ENCODE peak calls at places on chromosomes 3 and 15, in seven cellular contexts. W is psoas muscle, M is OCI-LY7, J is breast epithelium, C is A673, Q is left ventricle myocardium inferior, Y is hepatocyte. F is an unnamed sample.
A peak's percentile ranks its signal among the peaks of the same experiment; 100 is the strongest.

GRCh38 chr3:49236226-49236625 is 40.8 kb downstream of the C3orf62 start:
- DNase-seq in W (no peak), M (no peak), J (no peak), C (no peak), Q (no peak), Y (no peak), F (no peak)

GRCh38 chr3:29281265-29282228 is 676 bp downstream of the RBMS3 start:
- DNase-seq in W (no peak), M (peak; percentile 8), J (no peak), C (peak; percentile 65), Q (no peak), Y (peak; percentile 38), F (peak; percentile 35)

GRCh38 chr15:91067026-91067425 is 33.0 kb upstream of the SV2B start:
- DNase-seq in W (no peak), M (no peak), J (no peak), C (no peak), Q (no peak), Y (no peak), F (no peak)

GRCh38 chr3:43102773-43103480 is 3.0 kb downstream of the POMGNT2 start:
- DNase-seq in W (no peak), M (no peak), J (no peak), C (no peak), Q (no peak), Y (peak; percentile 45), F (no peak)

GRCh38 chr3:59442056-59442455 is 392.2 kb upstream of the CFAP20DC start:
- DNase-seq in W (no peak), M (no peak), J (no peak), C (no peak), Q (no peak), Y (no peak), F (no peak)

GRCh38 chr3:62567097-62568021 is 194.0 kb upstream of the FEZF2 start:
- DNase-seq in W (peak; percentile 26), M (no peak), J (no peak), C (no peak), Q (no peak), Y (peak; percentile 29), F (peak; percentile 33)

GRCh38 chr3:5250467-5251195 is 63.1 kb downstream of the EDEM1 start:
- DNase-seq in W (no peak), M (no peak), J (no peak), C (peak; percentile 19), Q (no peak), Y (no peak), F (no peak)

GRCh38 chr3:64213224-64213893 is 11.9 kb downstream of the PRICKLE2 start:
- DNase-seq in W (no peak), M (no peak), J (no peak), C (no peak), Q (no peak), Y (no peak), F (no peak)

GRCh38 chr3:175383366-175383765 is 524.2 kb downstream of the NAALADL2 start:
- DNase-seq in W (no peak), M (no peak), J (no peak), C (no peak), Q (no peak), Y (no peak), F (no peak)

GRCh38 chr3:97815149-97815917 is 6.5 kb upstream of the CRYBG3 start:
- DNase-seq in W (no peak), M (no peak), J (no peak), C (no peak), Q (no peak), Y (no peak), F (no peak)

GRCh38 chr3:189606774-189607173 is 24.4 kb upstream of the TP63 start:
- DNase-seq in W (no peak), M (no peak), J (no peak), C (no peak), Q (no peak), Y (no peak), F (no peak)

GRCh38 chr15:71386448-71387236 is 271.4 kb downstream of the THSD4 start:
- DNase-seq in W (no peak), M (peak; percentile 31), J (no peak), C (peak; percentile 42), Q (no peak), Y (peak; percentile 37), F (peak; percentile 14)

GRCh38 chr3:169241575-169241927 is 422.0 kb downstream of the MECOM start:
- DNase-seq in W (no peak), M (no peak), J (no peak), C (peak; percentile 74), Q (no peak), Y (no peak), F (no peak)

GRCh38 chr3:115301364-115301860 is 154.3 kb upstream of the ZBTB20 start:
- DNase-seq in W (no peak), M (no peak), J (no peak), C (no peak), Q (no peak), Y (no peak), F (no peak)

GRCh38 chr3:30688776-30689175 is 82.4 kb downstream of the TGFBR2 start:
- DNase-seq in W (no peak), M (no peak), J (no peak), C (no peak), Q (no peak), Y (no peak), F (no peak)

GRCh38 chr15:63357061-63357460 is 24.6 kb downstream of the CA12 start:
- DNase-seq in W (no peak), M (no peak), J (no peak), C (no peak), Q (no peak), Y (no peak), F (no peak)

GRCh38 chr15:56035166-56035565 is 41.8 kb upstream of the NEDD4 start:
- DNase-seq in W (no peak), M (no peak), J (no peak), C (no peak), Q (no peak), Y (no peak), F (no peak)
- TF ChIP-seq CTCF in W (no peak), M (no peak), J (no peak), C (no peak), Q (no peak), Y (no peak), F (no peak)

DNA sequence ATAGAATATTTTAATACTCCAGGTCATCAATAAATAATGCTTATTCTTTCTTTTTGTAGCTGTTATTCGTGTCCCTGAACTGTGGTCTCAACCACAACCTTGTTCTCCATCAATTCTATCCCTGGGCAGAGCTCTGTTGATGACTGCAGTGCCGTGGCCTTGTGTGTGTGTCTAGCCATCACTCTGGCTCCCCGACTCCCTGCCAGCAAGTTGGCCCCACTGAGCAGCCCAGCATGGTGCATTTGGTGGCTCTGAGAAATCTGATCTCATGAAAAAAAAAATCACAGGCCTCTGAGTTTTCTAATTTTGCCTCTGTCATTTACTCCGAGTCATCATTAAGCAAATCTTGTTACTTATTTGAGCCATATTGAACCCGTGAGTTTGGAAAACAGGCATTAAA is 164.7 kb downstream of the GOLGA6L6 start:
- DNase-seq in W (no peak), M (no peak), J (no peak), C (no peak), Q (no peak), Y (no peak), F (no peak)
- H3K9me3 ChIP-seq in W (no peaks in the 10 kb centered on the region), M (no peaks in the 10 kb centered on the region), J (no peaks in the 10 kb centered on the region), C (peaks cover 38% of the 10 kb centered on the region), Q (peaks cover 8% of the 10 kb centered on the region), Y (peaks cover 28% of the 10 kb centered on the region), F (no peaks in the 10 kb centered on the region)

DNA sequence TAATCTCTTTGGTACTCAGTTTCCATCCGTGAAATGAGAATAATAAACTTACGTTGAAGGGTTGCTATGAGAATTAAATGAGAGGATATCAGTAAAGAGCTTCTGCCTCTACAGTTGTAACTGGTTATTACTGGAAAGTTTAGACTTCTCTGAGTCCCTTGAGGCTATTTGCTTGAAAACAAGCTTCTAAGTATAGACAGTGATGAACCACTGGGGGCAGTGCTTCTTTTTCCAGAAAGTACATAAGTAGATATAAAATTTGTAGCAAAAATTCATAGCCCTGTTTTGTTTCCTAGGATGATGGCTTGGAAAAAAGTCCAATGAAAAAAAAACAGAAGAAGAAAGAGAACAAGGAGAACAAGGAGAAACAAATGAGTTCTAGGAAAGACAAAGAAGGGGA is 87.1 kb downstream of the RGMA start:
- DNase-seq in W (no peak), M (peak; percentile 16), J (no peak), C (peak; percentile 14), Q (no peak), Y (no peak), F (no peak)
- TF ChIP-seq CTCF in W (no peak), M (peak; percentile 60), J (no peak), C (peak; percentile 32), Q (peak; percentile 35), Y (peak; percentile 12), F (no peak)

DNA sequence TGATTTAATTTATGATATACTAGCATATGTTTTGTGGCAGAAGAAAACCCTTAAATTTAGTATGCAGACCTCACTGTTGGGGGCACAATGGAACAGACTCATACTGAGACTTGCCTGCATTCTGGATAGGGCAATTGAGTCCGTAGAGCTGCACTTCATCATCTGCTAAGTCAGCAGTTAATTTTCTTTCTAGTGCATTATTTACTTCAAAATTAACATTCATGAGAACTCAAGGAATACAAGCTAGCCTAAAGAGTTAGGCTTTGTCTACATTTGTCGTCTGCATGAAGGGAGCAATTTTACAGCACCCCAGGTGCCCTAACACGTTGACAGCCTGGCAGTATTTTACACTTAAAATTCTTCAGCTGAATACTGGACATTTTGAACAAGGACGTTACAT is 345.5 kb downstream of the CHL1 start:
- DNase-seq in W (no peak), M (no peak), J (no peak), C (no peak), Q (no peak), Y (no peak), F (no peak)
- H3K9me3 ChIP-seq in W (no peaks in the 10 kb centered on the region), M (no peaks in the 10 kb centered on the region), J (no peaks in the 10 kb centered on the region), C (no peaks in the 10 kb centered on the region), Q (no peaks in the 10 kb centered on the region), Y (no peaks in the 10 kb centered on the region), F (no peaks in the 10 kb centered on the region)

GRCh38 chr3:51706788-51707731 is at the start of gene GRM2:
- DNase-seq in W (peak; percentile 73), M (no peak), J (peak; percentile 82), C (peak; percentile 87), Q (peak; percentile 78), Y (peak; percentile 94), F (peak; percentile 48)
- TF ChIP-seq CTCF in W (no peak), M (no peak), J (no peak), C (no peak), Q (peak; percentile 43), Y (no peak), F (no peak)

DNA sequence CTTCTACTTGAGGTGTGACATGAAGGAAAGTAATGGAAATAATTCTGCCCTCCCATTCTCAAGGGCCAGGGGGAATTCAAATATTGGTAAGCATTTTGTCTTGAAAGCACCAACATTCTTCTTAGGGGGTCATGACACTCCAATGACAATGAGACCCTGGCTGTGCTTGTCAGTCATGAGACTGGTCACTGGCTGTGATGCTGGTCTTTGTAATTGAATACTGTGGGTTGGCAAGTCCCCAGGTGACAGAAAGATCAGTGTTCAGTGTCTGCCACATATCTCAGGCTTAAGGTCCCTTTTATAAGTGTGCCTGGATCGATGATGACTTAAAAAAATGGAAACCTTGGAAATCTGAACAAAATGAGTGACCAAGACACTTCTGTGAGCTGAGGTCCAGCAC is 151.4 kb downstream of the SNRPN start:
- DNase-seq in W (no peak), M (no peak), J (no peak), C (no peak), Q (no peak), Y (no peak), F (no peak)
- H3K9me3 ChIP-seq in W (peaks cover 25% of the 10 kb centered on the region), M (no peaks in the 10 kb centered on the region), J (peaks cover 83% of the 10 kb centered on the region), C (peaks cover 8% of the 10 kb centered on the region), Q (peaks cover 100% of the 10 kb centered on the region), Y (peaks cover 3% of the 10 kb centered on the region), F (peaks cover 48% of the 10 kb centered on the region)